ENCODE peak calls at places on chromosome 5, in ten cellular contexts. F is CD4-positive, CD25-positive, alpha-beta regulatory T cell; L is MM.1S; S is CD8-positive, alpha-beta memory T cell; M is CD8-positive, alpha-beta T cell; K is AG10803; G is brain microvascular endothelial cell; A is LNCaP clone FGC; U is neural progenitor cell; Z is PC-3. Q is an unnamed sample.

GRCh38 chr5:32865475-32865874 is 154.4 kb downstream of the NPR3 start:
- DNase-seq in F (no peak), L (peak; percentile 52), S (no peak), M (no peak), K (peak; percentile 83), G (no peak), A (no peak), U (no peak), Z (no peak), Q (no peak)

GRCh38 chr5:179868541-179868940 is 9.9 kb upstream of the MRNIP start:
- DNase-seq in F (no peak), L (no peak), S (no peak), M (no peak), K (no peak), G (no peak), A (no peak), U (no peak), Z (no peak), Q (no peak)

GRCh38 chr5:157546456-157547100 is 29.0 kb downstream of the ADAM19 start:
- DNase-seq in F (no peak), L (no peak), S (no peak), M (no peak), K (peak; percentile 50), G (no peak), A (no peak), U (no peak), Z (no peak), Q (no peak)

GRCh38 chr5:7926296-7926695 is 57.3 kb downstream of the MTRR start:
- DNase-seq in F (no peak), L (no peak), S (no peak), M (no peak), K (peak; percentile 93), G (peak; percentile 99), A (no peak), U (no peak), Z (peak; percentile 19), Q (no peak)

GRCh38 chr5:32916648-32917047 is 205.5 kb downstream of the NPR3 start:
- DNase-seq in F (no peak), L (peak; percentile 42), S (no peak), M (no peak), K (peak; percentile 53), G (peak; percentile 34), A (peak; percentile 35), U (peak; percentile 50), Z (peak; percentile 80), Q (peak; percentile 55)

GRCh38 chr5:112419596-112420110 is 576 bp upstream of the EPB41L4A start:
- DNase-seq in F (no peak), L (peak; percentile 61), S (peak; percentile 5), M (no peak), K (peak; percentile 8), G (no peak), A (no peak), U (peak; percentile 69), Z (no peak), Q (no peak)

GRCh38 chr5:173714551-173715428 is 98.3 kb upstream of the BOD1 start:
- DNase-seq in F (no peak), L (no peak), S (no peak), M (no peak), K (peak; percentile 76), G (peak; percentile 81), A (no peak), U (no peak), Z (peak; percentile 97), Q (peak; percentile 94)

GRCh38 chr5:128708841-128709240 is 170.8 kb upstream of the FBN2 start:
- DNase-seq in F (no peak), L (no peak), S (no peak), M (no peak), K (no peak), G (no peak), A (no peak), U (no peak), Z (peak; percentile 82), Q (no peak)

GRCh38 chr5:124627815-124628214 is 118.6 kb downstream of the ZNF608 start:
- DNase-seq in F (no peak), L (no peak), S (no peak), M (no peak), K (no peak), G (no peak), A (no peak), U (no peak), Z (no peak), Q (no peak)

GRCh38 chr5:124630767-124631704 is 115.4 kb downstream of the ZNF608 start:
- DNase-seq in F (no peak), L (peak; percentile 78), S (no peak), M (no peak), K (peak; percentile 33), G (peak; percentile 24), A (no peak), U (no peak), Z (no peak), Q (no peak)

GRCh38 chr5:124628251-124628650 is 118.2 kb downstream of the ZNF608 start:
- DNase-seq in F (no peak), L (no peak), S (no peak), M (no peak), K (no peak), G (no peak), A (no peak), U (no peak), Z (no peak), Q (no peak)

GRCh38 chr5:124626053-124626452 is 120.4 kb downstream of the ZNF608 start:
- DNase-seq in F (no peak), L (no peak), S (no peak), M (no peak), K (no peak), G (no peak), A (no peak), U (no peak), Z (no peak), Q (no peak)

DNA sequence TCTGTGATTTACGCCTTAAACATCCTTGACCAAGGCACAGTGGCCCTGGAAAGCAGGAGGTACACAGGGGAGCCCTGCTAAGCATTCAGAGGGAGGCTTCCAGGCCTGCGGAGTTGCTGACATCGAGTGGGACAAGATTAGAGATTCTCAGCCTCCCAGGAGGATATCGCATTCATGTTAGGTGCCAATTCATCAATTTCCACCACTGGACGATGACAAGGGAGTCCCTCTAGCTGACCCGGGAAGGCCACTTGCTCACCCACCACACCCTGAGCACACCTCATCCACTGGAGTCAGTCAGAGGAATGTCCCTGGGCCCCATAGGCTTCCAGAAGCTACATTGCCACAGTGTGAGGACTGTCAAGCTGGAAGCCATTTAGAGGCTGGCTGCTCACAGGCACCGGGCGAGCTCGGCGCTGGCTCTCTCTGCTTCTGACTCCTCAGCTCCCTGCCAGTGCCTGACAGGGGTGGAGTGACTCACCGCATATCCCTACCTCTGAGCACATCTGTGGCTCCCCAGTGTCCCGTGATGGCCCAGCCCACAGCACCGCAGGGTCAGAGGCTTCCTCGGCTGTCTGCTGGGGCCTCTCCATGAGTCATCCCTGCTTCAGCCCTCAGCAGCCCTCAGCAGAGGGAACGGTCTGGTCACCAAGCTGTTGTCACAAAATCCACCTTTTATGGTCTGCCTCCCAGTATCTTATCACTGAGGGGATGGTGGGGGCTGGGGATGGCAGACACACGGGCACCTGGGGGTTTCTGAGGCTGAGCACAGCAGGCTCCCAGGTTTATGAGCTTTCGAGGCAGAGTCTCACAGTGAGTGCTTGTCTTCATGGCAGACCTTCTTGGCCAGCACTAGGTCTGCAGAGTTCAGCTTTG is 117.5 kb downstream of the ZNF608 start:
- DNase-seq in F (no peak), L (no peak), S (no peak), M (no peak), K (peak; percentile 91), G (peak; percentile 97), A (no peak), U (no peak), Z (peak; percentile 81), Q (no peak)
- H3K4me3 ChIP-seq in F (no peak overlapping the region), L (no peak overlapping the region), S (no peak overlapping the region), M (no peak overlapping the region), K (no peak overlapping the region), G (no peak overlapping the region), A (no peak overlapping the region), U (no peak overlapping the region), Z (no peak overlapping the region), Q (no peak overlapping the region)

GRCh38 chr5:3594514-3595101 is 1.0 kb upstream of the IRX1 start:
- DNase-seq in F (no peak), L (no peak), S (no peak), M (no peak), K (peak; percentile 52), G (no peak), A (no peak), U (peak; percentile 79), Z (no peak), Q (no peak)
- H3K4me3 ChIP-seq in F (no peak overlapping the region), L (no peak overlapping the region), S (no peak overlapping the region), M (no peak overlapping the region), K (peak overlapping the region; percentile 53), G (no peak overlapping the region), A (no peak overlapping the region), U (peak overlapping the region; percentile 64), Z (no peak overlapping the region), Q (no peak overlapping the region)

GRCh38 chr5:150300496-150301169 is 2.1 kb downstream of the ARSI start:
- DNase-seq in F (no peak), L (no peak), S (no peak), M (no peak), K (no peak), G (no peak), A (no peak), U (peak; percentile 57), Z (no peak), Q (no peak)

GRCh38 chr5:150302301-150303069 is at the start of gene ARSI:
- DNase-seq in F (no peak), L (peak; percentile 56), S (no peak), M (no peak), K (peak; percentile 43), G (no peak), A (no peak), U (peak; percentile 91), Z (peak; percentile 69), Q (no peak)

GRCh38 chr5:150303070-150303595 is 428 bp upstream of the ARSI start:
- DNase-seq in F (no peak), L (no peak), S (no peak), M (no peak), K (peak; percentile 81), G (no peak), A (no peak), U (peak; percentile 63), Z (no peak), Q (no peak)

GRCh38 chr5:150301170-150301505 is 1.6 kb downstream of the ARSI start:
- DNase-seq in F (no peak), L (no peak), S (no peak), M (no peak), K (peak; percentile 59), G (no peak), A (no peak), U (peak; percentile 24), Z (no peak), Q (no peak)

DNA sequence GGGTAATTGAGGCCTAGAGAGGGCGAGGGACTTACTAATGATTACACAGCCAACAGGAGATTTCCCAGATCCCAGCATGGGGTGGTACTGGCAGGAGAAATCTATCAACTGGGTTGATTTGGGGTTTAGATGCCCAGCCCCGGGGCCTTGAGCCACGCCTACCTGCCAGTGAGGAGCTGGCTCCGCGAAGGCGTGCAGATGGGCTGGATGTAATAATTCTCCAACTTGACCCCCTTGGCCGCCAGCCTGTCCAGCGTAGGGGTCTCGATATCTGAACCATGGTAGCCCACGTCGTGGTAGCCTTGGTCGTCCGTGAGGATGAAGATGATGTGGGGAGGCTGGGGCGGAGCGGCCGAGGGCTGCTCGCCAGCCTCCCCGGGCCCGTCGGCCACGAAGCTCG is 804 bp downstream of the ARSI start:
- DNase-seq in F (no peak), L (no peak), S (no peak), M (no peak), K (no peak), G (no peak), A (no peak), U (peak; percentile 35), Z (no peak), Q (no peak)
- H3K4me3 ChIP-seq in F (no peak overlapping the region), L (peak overlapping the region; percentile 63), S (no peak overlapping the region), M (no peak overlapping the region), K (peak overlapping the region; percentile 53), G (peak overlapping the region; percentile 50), A (no peak overlapping the region), U (peak overlapping the region; percentile 49), Z (peak overlapping the region; percentile 72), Q (no peak overlapping the region)

GRCh38 chr5:1292139-1292538 is 2.7 kb downstream of the TERT start:
- DNase-seq in F (no peak), L (no peak), S (no peak), M (no peak), K (no peak), G (no peak), A (no peak), U (no peak), Z (no peak), Q (no peak)

GRCh38 chr5:1292846-1293415 is 1.9 kb downstream of the TERT start:
- DNase-seq in F (no peak), L (no peak), S (no peak), M (no peak), K (no peak), G (no peak), A (no peak), U (no peak), Z (no peak), Q (no peak)

GRCh38 chr5:1293416-1293996 is 1.4 kb downstream of the TERT start:
- DNase-seq in F (no peak), L (no peak), S (no peak), M (no peak), K (no peak), G (no peak), A (no peak), U (no peak), Z (no peak), Q (no peak)

GRCh38 chr5:1293997-1294838 is 650 bp downstream of the TERT start:
- DNase-seq in F (no peak), L (no peak), S (no peak), M (no peak), K (no peak), G (no peak), A (no peak), U (peak; percentile 64), Z (no peak), Q (no peak)

DNA sequence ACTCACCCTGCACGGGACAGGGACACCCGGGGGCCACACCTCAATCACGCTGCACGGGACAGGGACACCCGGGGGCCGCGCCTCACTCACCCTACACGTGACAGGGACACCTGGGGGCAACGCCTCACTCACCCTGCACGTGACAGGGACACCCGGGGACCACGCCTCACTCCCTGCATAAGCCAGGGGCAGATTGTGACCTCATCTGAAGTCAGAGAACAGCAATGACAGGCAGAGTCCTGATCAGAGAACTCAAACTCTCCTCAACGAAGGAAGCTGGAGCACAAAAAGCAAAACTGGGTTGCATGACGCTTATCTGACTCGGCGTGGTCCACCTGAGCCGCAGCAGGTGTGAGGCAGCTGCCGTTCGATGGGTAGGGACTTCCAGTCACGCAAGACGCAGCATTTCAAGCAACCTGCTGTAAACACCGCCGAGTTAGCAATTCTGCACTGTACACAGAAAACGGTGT is 3.2 kb downstream of the TERT start:
- DNase-seq in F (no peak), L (no peak), S (no peak), M (no peak), K (no peak), G (no peak), A (no peak), U (no peak), Z (no peak), Q (no peak)
- H3K4me3 ChIP-seq in F (no peak overlapping the region), L (no peak overlapping the region), S (no peak overlapping the region), M (no peak overlapping the region), K (no peak overlapping the region), G (no peak overlapping the region), A (no peak overlapping the region), U (no peak overlapping the region), Z (no peak overlapping the region), Q (no peak overlapping the region)